ENCODE peak calls at places on chromosome 4, in eight cellular contexts. Y, P, O, T, Z, N, W and R are unnamed samples.

GRCh38 chr4:6658635-6659075 is 18.2 kb downstream of the MRFAP1 start:
- DNase-seq in Y (peak), P (no peak), O (no peak), T (peak), Z (peak), N (no peak), W (no peak), R (no peak)

GRCh38 chr4:140330311-140330900 is 43.0 kb upstream of the SCOC start:
- DNase-seq in Y (peak), P (no peak), O (no peak), T (peak), Z (no peak), N (no peak), W (no peak), R (no peak)

GRCh38 chr4:149700272-149700671 is 115.4 kb downstream of the IQCM start:
- DNase-seq in Y (no peak), P (no peak), O (no peak), T (no peak), Z (no peak), N (no peak), W (no peak), R (no peak)

GRCh38 chr4:118206627-118207026 is 146.2 kb downstream of the PRSS12 start:
- DNase-seq in Y (peak), P (no peak), O (no peak), T (peak), Z (no peak), N (no peak), W (no peak), R (no peak)

GRCh38 chr4:83929550-83929949 is 393.6 kb downstream of the GPAT3 start:
- DNase-seq in Y (no peak), P (no peak), O (no peak), T (no peak), Z (no peak), N (no peak), W (no peak), R (no peak)

GRCh38 chr4:34824515-34824914 is 1419.8 kb downstream of the ARAP2 start:
- DNase-seq in Y (no peak), P (no peak), O (no peak), T (no peak), Z (no peak), N (no peak), W (no peak), R (no peak)

GRCh38 chr4:36173923-36174322 is 70.4 kb downstream of the ARAP2 start:
- DNase-seq in Y (no peak), P (no peak), O (no peak), T (no peak), Z (no peak), N (no peak), W (no peak), R (no peak)

GRCh38 chr4:164880489-164881262 is 3.7 kb downstream of the APELA start:
- DNase-seq in Y (no peak), P (no peak), O (no peak), T (no peak), Z (no peak), N (no peak), W (no peak), R (no peak)

GRCh38 chr4:165476214-165477098 is 97.6 kb downstream of the CPE start:
- DNase-seq in Y (peak), P (no peak), O (no peak), T (no peak), Z (no peak), N (no peak), W (no peak), R (no peak)

GRCh38 chr4:150828159-150828558 is 186.9 kb downstream of the LRBA start:
- DNase-seq in Y (no peak), P (peak), O (no peak), T (no peak), Z (no peak), N (no peak), W (no peak), R (no peak)

GRCh38 chr4:6620296-6620695 is 20.2 kb upstream of the MRFAP1 start:
- DNase-seq in Y (no peak), P (no peak), O (no peak), T (no peak), Z (no peak), N (no peak), W (no peak), R (no peak)

GRCh38 chr4:8679032-8679431 is 86.5 kb downstream of the CPZ start:
- DNase-seq in Y (no peak), P (no peak), O (no peak), T (no peak), Z (no peak), N (no peak), W (no peak), R (no peak)

GRCh38 chr4:114281561-114281960 is 302.1 kb upstream of the ARSJ start:
- DNase-seq in Y (peak), P (no peak), O (no peak), T (peak), Z (no peak), N (no peak), W (no peak), R (no peak)

GRCh38 chr4:142414336-142414945 is 431.7 kb downstream of the INPP4B start:
- DNase-seq in Y (no peak), P (no peak), O (no peak), T (peak), Z (no peak), N (no peak), W (no peak), R (no peak)

GRCh38 chr4:162352580-162353107 is 188.8 kb upstream of the FSTL5 start:
- DNase-seq in Y (no peak), P (no peak), O (no peak), T (no peak), Z (no peak), N (no peak), W (no peak), R (no peak)

GRCh38 chr4:1666391-1666790 is 17.7 kb downstream of the FAM53A start:
- DNase-seq in Y (no peak), P (no peak), O (no peak), T (no peak), Z (no peak), N (no peak), W (no peak), R (no peak)

GRCh38 chr4:100103671-100104070 is 86.6 kb downstream of the DDIT4L start:
- DNase-seq in Y (no peak), P (no peak), O (no peak), T (peak), Z (no peak), N (no peak), W (no peak), R (no peak)

GRCh38 chr4:67522851-67523671 is 22.2 kb downstream of the CENPC start:
- DNase-seq in Y (peak), P (no peak), O (no peak), T (no peak), Z (no peak), N (no peak), W (no peak), R (no peak)

GRCh38 chr4:3484057-3484973 is 21.2 kb downstream of the DOK7 start:
- DNase-seq in Y (no peak), P (no peak), O (no peak), T (no peak), Z (no peak), N (no peak), W (no peak), R (peak)

GRCh38 chr4:134408897-134409296 is 207.3 kb upstream of the PABPC4L start:
- DNase-seq in Y (no peak), P (no peak), O (no peak), T (no peak), Z (no peak), N (no peak), W (no peak), R (no peak)

GRCh38 chr4:140296335-140296753 is 77.1 kb upstream of the SCOC start:
- DNase-seq in Y (peak), P (no peak), O (peak), T (peak), Z (peak), N (no peak), W (peak), R (no peak)

GRCh38 chr4:68494688-68495087 is 47.4 kb downstream of the TMPRSS11E start:
- DNase-seq in Y (no peak), P (no peak), O (no peak), T (no peak), Z (no peak), N (no peak), W (no peak), R (no peak)

GRCh38 chr4:83217721-83218522 is 66.7 kb downstream of the COQ2 start:
- DNase-seq in Y (no peak), P (peak), O (no peak), T (no peak), Z (no peak), N (no peak), W (no peak), R (peak)

GRCh38 chr4:110088670-110089069 is 109.7 kb downstream of the ELOVL6 start:
- DNase-seq in Y (peak), P (peak), O (no peak), T (peak), Z (no peak), N (no peak), W (no peak), R (no peak)

GRCh38 chr4:123587983-123588494 is 191.4 kb downstream of the SPRY1 start:
- DNase-seq in Y (peak), P (no peak), O (no peak), T (peak), Z (peak), N (no peak), W (peak), R (no peak)

GRCh38 chr4:156103306-156103705 is 149.6 kb upstream of the CTSO start:
- DNase-seq in Y (no peak), P (no peak), O (no peak), T (peak), Z (no peak), N (no peak), W (no peak), R (no peak)

GRCh38 chr4:4712800-4713528 is 146.5 kb upstream of the MSX1 start:
- DNase-seq in Y (no peak), P (no peak), O (no peak), T (peak), Z (no peak), N (no peak), W (no peak), R (no peak)

GRCh38 chr4:106038908-106039307 is 143.6 kb downstream of the NPNT start:
- DNase-seq in Y (no peak), P (no peak), O (no peak), T (no peak), Z (no peak), N (no peak), W (no peak), R (no peak)

GRCh38 chr4:1871471-1872021 is 353 bp downstream of the NSD2 start:
- DNase-seq in Y (peak), P (no peak), O (no peak), T (peak), Z (no peak), N (peak), W (peak), R (no peak)

GRCh38 chr4:65943076-65943475 is 272.8 kb upstream of the EPHA5 start:
- DNase-seq in Y (peak), P (no peak), O (no peak), T (peak), Z (no peak), N (no peak), W (no peak), R (no peak)

GRCh38 chr4:88613417-88613875 is 21.2 kb downstream of the HERC3 start:
- DNase-seq in Y (no peak), P (no peak), O (no peak), T (no peak), Z (no peak), N (no peak), W (no peak), R (no peak)

GRCh38 chr4:185456131-185456530 is 15.4 kb downstream of the CCDC110 start:
- DNase-seq in Y (no peak), P (no peak), O (no peak), T (no peak), Z (no peak), N (no peak), W (no peak), R (no peak)

GRCh38 chr4:121777625-121778024 is 12.7 kb upstream of the SMIM43 start:
- DNase-seq in Y (no peak), P (no peak), O (no peak), T (peak), Z (no peak), N (no peak), W (no peak), R (no peak)

GRCh38 chr4:70153937-70154336 is at the start of gene PRR27:
- DNase-seq in Y (no peak), P (no peak), O (no peak), T (no peak), Z (no peak), N (no peak), W (no peak), R (no peak)

GRCh38 chr4:32196950-32197688 is 1477.0 kb downstream of the PCDH7 start:
- DNase-seq in Y (no peak), P (no peak), O (no peak), T (no peak), Z (no peak), N (no peak), W (no peak), R (no peak)

GRCh38 chr4:48223633-48224295 is 45.9 kb downstream of the TEC start:
- DNase-seq in Y (no peak), P (no peak), O (no peak), T (no peak), Z (no peak), N (no peak), W (no peak), R (no peak)
- TF ChIP-seq CTCF in Y (no peak), P (no peak), O (no peak), T (no peak), Z (no peak), N (no peak), W (no peak), R (no peak)

GRCh38 chr4:20832821-20833220 is 132.6 kb downstream of the PACRGL start:
- DNase-seq in Y (peak), P (no peak), O (no peak), T (peak), Z (no peak), N (no peak), W (no peak), R (no peak)

GRCh38 chr4:20839957-20840356 is 139.7 kb downstream of the PACRGL start:
- DNase-seq in Y (peak), P (no peak), O (no peak), T (peak), Z (no peak), N (no peak), W (no peak), R (no peak)

GRCh38 chr4:20844311-20844710 is 144.1 kb downstream of the PACRGL start:
- DNase-seq in Y (no peak), P (no peak), O (no peak), T (no peak), Z (no peak), N (no peak), W (no peak), R (no peak)

GRCh38 chr4:20840648-20841190 is 140.5 kb downstream of the PACRGL start:
- DNase-seq in Y (peak), P (no peak), O (no peak), T (no peak), Z (no peak), N (no peak), W (no peak), R (no peak)

DNA sequence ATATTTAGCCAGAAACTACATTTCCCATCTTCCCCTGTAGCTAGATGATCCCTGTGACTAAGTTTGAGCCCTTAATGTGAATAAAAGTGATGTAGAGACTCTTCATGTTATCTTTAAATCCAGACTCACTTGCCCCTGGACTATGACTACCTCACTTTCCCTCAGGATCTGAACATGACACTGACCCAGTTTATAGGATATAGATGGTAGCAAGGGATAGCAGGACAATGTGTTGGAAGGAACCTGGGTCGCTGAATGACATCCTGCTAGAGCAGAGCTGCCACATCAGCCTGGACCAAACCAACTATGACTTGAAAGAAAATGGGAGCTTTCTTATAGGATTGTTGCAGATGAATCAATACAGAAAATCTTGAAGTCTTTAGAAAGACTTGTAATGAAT is 138.2 kb downstream of the PACRGL start:
- DNase-seq in Y (no peak), P (no peak), O (no peak), T (no peak), Z (no peak), N (no peak), W (no peak), R (no peak)
- TF ChIP-seq CTCF in Y (no peak), P (no peak), O (no peak), T (no peak), Z (no peak), N (no peak), W (no peak), R (no peak)

GRCh38 chr4:157222764-157223145 is 2.2 kb downstream of the GRIA2 start:
- DNase-seq in Y (no peak), P (no peak), O (no peak), T (no peak), Z (peak), N (no peak), W (no peak), R (no peak)

GRCh38 chr4:157223446-157223845 is 2.9 kb downstream of the GRIA2 start:
- DNase-seq in Y (no peak), P (no peak), O (no peak), T (no peak), Z (no peak), N (no peak), W (no peak), R (no peak)

GRCh38 chr4:157221426-157221894 is 932 bp downstream of the GRIA2 start:
- DNase-seq in Y (no peak), P (no peak), O (no peak), T (no peak), Z (no peak), N (no peak), W (no peak), R (no peak)

GRCh38 chr4:157220026-157220881 is at the start of gene GRIA2:
- DNase-seq in Y (peak), P (no peak), O (no peak), T (peak), Z (peak), N (peak), W (no peak), R (no peak)

DNA sequence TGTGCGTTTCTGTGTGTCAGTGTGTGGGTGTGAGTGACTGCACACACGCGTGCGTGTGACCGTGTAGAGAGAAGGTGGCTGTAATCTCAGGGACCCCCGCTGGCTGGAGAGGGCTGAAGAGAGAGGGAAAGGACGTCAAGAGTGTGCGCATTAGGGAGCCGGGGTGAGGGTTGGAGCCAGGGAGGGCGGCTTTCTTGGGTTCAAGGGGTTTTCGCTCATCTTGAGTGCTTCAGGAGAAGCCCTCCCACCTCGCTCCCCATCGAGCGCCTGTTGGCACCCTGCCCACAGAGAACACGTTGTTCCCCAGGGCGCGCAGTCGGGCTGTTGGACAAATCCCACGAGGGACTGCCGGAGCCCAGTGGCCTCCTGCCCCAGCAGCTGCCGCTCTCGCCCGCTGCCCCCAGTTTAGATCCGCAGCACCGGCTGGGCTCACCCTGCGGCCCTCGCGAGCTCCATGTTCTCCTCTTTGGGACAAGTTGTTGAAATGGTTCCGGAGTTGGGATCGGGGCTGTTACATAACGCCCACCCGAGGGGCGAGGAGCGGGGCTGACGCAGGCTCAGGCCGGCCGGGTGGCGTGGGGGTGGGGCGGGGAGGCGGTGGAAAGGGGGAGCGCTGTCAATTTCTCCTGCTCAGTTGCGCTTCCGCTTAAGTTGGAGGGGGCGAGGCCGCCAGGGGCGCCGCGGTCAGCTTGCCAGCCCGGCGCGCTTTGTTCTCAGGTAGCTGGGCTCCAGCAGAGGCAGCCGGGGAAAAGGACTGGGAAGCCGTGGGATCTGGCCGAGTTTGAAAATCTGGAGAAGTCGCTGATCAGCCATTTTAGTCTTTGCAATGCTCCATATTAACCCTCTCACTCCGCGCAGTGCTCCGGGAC is 1.6 kb downstream of the GRIA2 start:
- DNase-seq in Y (no peak), P (no peak), O (no peak), T (no peak), Z (peak), N (peak), W (no peak), R (no peak)
- TF ChIP-seq CTCF in Y (no peak), P (no peak), O (no peak), T (no peak), Z (no peak), N (peak), W (no peak), R (no peak)

GRCh38 chr4:98744372-98745150 is 86.2 kb upstream of the TSPAN5 start:
- DNase-seq in Y (no peak), P (no peak), O (no peak), T (no peak), Z (no peak), N (no peak), W (no peak), R (no peak)

GRCh38 chr4:98747659-98748091 is 89.3 kb upstream of the TSPAN5 start:
- DNase-seq in Y (no peak), P (no peak), O (no peak), T (no peak), Z (no peak), N (no peak), W (no peak), R (no peak)

GRCh38 chr4:98746936-98747658 is 88.7 kb upstream of the TSPAN5 start:
- DNase-seq in Y (no peak), P (no peak), O (no peak), T (no peak), Z (no peak), N (no peak), W (no peak), R (no peak)

GRCh38 chr4:98746530-98746929 is 88.1 kb upstream of the TSPAN5 start:
- DNase-seq in Y (no peak), P (no peak), O (no peak), T (no peak), Z (no peak), N (no peak), W (no peak), R (no peak)

DNA sequence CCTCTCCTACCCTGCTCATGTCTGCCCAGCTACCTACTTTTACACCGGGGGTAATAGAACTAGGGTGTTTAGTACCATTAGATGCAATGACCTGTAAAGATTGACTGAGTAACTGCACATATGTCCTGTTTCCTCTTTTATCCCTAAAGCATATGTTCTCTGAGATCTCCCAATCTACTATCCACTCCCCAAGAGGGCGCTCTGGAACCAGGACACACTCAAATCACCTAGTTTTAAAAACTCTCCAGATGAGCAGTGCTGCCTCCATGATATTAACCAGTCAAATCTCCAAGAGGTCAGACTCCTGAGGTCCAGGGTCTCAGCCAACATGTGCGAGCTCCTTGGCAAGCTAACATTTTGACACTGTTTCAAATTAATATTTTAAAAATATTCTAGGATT is 87.0 kb upstream of the TSPAN5 start:
- DNase-seq in Y (peak), P (no peak), O (no peak), T (peak), Z (no peak), N (no peak), W (no peak), R (no peak)
- TF ChIP-seq CTCF in Y (peak), P (peak), O (no peak), T (peak), Z (no peak), N (peak), W (no peak), R (no peak)